ENCODE peak calls at places on chromosomes 7 and 10, in ten cellular contexts. J, A, O, C, Z, Y, E, N, U and S are unnamed samples.

GRCh38 chr7:55912748-55913158 is 25.5 kb downstream of the ZNF713 start:
- DNase-seq in J (no peak), A (no peak), O (no peak), C (no peak), Z (no peak), Y (no peak), E (no peak), N (no peak), U (no peak), S (no peak)

GRCh38 chr10:11444148-11444516 is 167.3 kb downstream of the USP6NL start:
- DNase-seq in J (no peak), A (no peak), O (peak; percentile 54), C (no peak), Z (no peak), Y (no peak), E (no peak), N (no peak), U (no peak), S (no peak)

GRCh38 chr10:44963772-44964633 is 4.4 kb downstream of the RASSF4 start:
- DNase-seq in J (no peak), A (peak; percentile 65), O (peak; percentile 68), C (peak; percentile 62), Z (no peak), Y (peak; percentile 67), E (no peak), N (peak; percentile 68), U (no peak), S (peak; percentile 13)

GRCh38 chr7:110484316-110484715 is 606.6 kb upstream of the LRRN3 start:
- DNase-seq in J (no peak), A (no peak), O (no peak), C (no peak), Z (no peak), Y (no peak), E (no peak), N (no peak), U (no peak), S (no peak)

GRCh38 chr10:11713186-11713743 is 28.9 kb upstream of the ECHDC3 start:
- DNase-seq in J (no peak), A (peak; percentile 16), O (no peak), C (peak; percentile 55), Z (no peak), Y (no peak), E (no peak), N (no peak), U (no peak), S (no peak)

GRCh38 chr7:66921918-66922486 is 977 bp downstream of the TMEM248 start:
- DNase-seq in J (peak; percentile 71), A (no peak), O (no peak), C (peak; percentile 38), Z (no peak), Y (no peak), E (no peak), N (peak; percentile 4), U (peak; percentile 21), S (peak; percentile 62)

GRCh38 chr7:158085741-158086695 is 501.6 kb downstream of the PTPRN2 start:
- DNase-seq in J (no peak), A (no peak), O (no peak), C (no peak), Z (no peak), Y (no peak), E (no peak), N (no peak), U (no peak), S (no peak)

GRCh38 chr7:130069978-130070899 is at the start of gene KLHDC10:
- DNase-seq in J (peak; percentile 98), A (peak; percentile 96), O (peak; percentile 95), C (peak; percentile 98), Z (peak; percentile 99), Y (peak; percentile 90), E (peak; percentile 87), N (peak; percentile 98), U (peak; percentile 97), S (peak; percentile 98)

GRCh38 chr10:128115356-128115755 is 10.9 kb downstream of the MKI67 start:
- DNase-seq in J (no peak), A (no peak), O (no peak), C (no peak), Z (no peak), Y (no peak), E (no peak), N (no peak), U (no peak), S (no peak)

GRCh38 chr10:128121750-128122412 is 4.3 kb downstream of the MKI67 start:
- DNase-seq in J (no peak), A (no peak), O (no peak), C (no peak), Z (no peak), Y (no peak), E (no peak), N (no peak), U (no peak), S (no peak)

GRCh38 chr10:128113026-128113425 is 13.2 kb downstream of the MKI67 start:
- DNase-seq in J (no peak), A (no peak), O (no peak), C (no peak), Z (no peak), Y (no peak), E (no peak), N (peak; percentile 39), U (no peak), S (no peak)

GRCh38 chr10:128116187-128116586 is 10.0 kb downstream of the MKI67 start:
- DNase-seq in J (no peak), A (no peak), O (no peak), C (no peak), Z (no peak), Y (no peak), E (no peak), N (no peak), U (no peak), S (no peak)

DNA sequence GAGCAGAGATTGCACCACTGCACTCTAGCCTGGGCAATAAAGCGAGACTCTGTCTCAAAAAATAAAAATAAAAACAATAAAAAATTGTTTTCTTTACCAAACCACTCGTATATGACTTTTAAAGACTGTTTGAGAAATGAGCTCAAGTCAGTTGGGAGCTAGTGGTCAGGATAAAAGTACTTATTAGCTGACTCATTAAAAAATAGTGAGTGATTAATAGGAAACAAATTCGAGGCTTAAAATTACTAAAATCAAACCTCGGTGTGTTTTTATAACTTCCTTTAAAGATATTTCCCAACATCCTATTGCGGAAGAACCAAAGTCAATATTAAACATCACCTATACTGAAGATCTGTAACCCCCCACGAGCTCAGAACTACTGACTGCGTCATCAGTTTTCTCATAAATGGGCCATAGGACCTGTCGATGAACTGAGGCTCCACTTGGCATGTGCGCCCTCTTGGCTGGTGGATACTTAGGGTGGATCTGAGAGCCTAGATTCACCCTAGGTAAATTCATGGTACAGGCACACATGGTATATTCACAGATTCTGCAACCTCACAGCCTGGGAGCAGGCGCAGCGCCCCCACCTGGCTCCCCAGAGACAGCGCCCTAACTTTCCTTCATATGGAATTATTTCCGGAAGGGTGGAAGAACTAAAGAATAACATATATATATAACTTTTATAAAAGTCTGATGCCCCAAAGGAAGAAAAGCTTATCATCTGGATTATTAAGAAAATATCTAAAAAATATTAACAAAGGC is 9.2 kb downstream of the MKI67 start:
- DNase-seq in J (no peak), A (no peak), O (no peak), C (no peak), Z (no peak), Y (no peak), E (no peak), N (no peak), U (no peak), S (no peak)
- TF ChIP-seq CTCF in J (no peak), A (no peak), O (peak; percentile 49), C (no peak), Z (peak; percentile 29), Y (peak; percentile 38), E (peak; percentile 31), N (peak; percentile 31), U (no peak), S (peak; percentile 10)

DNA sequence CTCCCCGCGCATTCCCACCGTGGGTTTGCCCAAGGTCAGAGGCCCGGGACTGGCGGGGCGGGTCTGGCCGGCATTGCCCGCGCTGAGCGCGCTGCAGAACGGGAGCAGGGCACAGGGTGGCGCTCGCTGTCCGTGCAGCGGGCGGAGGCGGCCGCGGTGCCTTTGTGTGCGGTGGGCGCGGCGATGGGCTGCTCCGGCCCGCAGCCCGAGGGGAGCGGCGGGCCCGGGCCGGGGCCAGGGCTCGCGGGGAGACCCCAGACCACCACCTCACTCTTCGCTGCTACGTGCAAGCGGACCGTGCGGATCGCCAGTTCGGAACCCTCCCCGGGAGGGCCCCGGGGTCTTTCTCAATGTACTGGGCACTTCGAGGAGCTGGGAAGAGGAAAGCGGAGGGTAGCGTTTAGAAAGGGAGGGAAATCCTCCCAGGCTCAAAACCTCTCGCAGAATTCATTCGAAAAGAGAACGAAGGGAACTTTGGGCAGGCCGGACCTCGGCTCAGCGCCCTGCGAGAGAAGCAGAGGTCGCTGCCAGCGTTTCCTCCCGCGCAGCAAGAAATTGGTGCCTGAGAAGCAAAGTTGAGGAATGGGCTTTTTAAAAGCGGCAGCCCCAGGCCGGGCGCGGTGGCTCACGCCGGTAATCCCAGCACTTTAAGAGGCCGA is 8.5 kb downstream of the SP8 start:
- DNase-seq in J (no peak), A (no peak), O (peak; percentile 85), C (peak; percentile 84), Z (peak; percentile 36), Y (peak; percentile 78), E (peak; percentile 79), N (peak; percentile 86), U (no peak), S (peak; percentile 70)
- TF ChIP-seq CTCF in J (peak; percentile 18), A (peak; percentile 48), O (peak; percentile 86), C (peak; percentile 71), Z (peak; percentile 83), Y (peak; percentile 88), E (peak; percentile 84), N (peak; percentile 53), U (no peak), S (peak; percentile 60)

GRCh38 chr7:106056513-106057203 is 55.5 kb downstream of the SYPL1 start:
- DNase-seq in J (peak; percentile 79), A (peak; percentile 41), O (no peak), C (peak; percentile 81), Z (peak; percentile 81), Y (peak; percentile 58), E (peak; percentile 49), N (peak; percentile 83), U (peak; percentile 63), S (peak; percentile 77)
- TF ChIP-seq CTCF in J (peak; percentile 81), A (peak; percentile 81), O (peak; percentile 82), C (peak; percentile 80), Z (peak; percentile 85), Y (peak; percentile 80), E (peak; percentile 75), N (peak; percentile 88), U (peak; percentile 86), S (peak; percentile 96)

DNA sequence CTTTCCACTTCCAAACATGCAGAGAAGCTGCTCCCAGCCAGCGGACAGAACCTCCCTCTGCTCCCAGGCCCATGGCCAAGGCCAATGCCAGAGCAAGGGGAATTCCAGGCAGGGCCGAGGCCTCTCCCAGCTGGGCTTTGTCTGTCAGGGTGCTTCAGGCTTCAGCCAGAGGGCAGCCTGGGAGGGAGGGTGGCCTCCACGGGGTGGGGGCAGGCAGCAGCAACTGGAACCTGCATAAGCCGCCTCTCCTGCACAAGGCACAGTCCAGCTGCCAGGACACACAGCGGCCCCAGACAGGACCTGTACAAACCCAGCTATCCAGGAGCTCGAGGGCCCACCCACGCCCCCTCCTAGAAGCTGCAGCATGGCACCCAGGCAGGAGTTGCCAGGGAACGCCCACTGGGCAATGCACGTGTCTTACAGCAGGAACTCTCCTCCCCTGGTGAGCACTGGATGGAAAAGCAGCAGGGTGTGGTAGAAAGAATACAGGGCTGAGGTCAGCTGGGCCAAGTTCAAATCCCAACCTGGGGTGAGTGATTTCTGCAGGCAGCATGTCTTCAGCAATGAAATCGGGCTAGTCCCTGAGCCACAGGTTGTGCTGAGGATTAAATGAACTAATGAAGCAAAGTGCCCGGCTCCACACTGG is 7.6 kb downstream of the FAM53B start:
- DNase-seq in J (no peak), A (peak; percentile 81), O (peak; percentile 60), C (peak; percentile 76), Z (no peak), Y (no peak), E (no peak), N (peak; percentile 62), U (no peak), S (no peak)
- TF ChIP-seq CTCF in J (no peak), A (no peak), O (no peak), C (no peak), Z (no peak), Y (no peak), E (no peak), N (no peak), U (no peak), S (no peak)